ENCODE peak calls at places on chromosomes 13 and 19, in six cellular contexts. G is H9, K is K562, E is fibroblast of lung, N is PC-3, C is IMR-90. D is an unnamed sample.

GRCh38 chr19:45406165-45406956 is at the start of gene POLR1G:
- DNase-seq in G (peak; percentile 85), K (peak; percentile 91), E (peak; percentile 79), N (peak; percentile 73), C (peak; percentile 75), D (peak; percentile 88)

GRCh38 chr19:45087531-45087930 is 5.4 kb upstream of the PPP1R37 start:
- DNase-seq in G (no peak), K (no peak), E (no peak), N (no peak), C (no peak), D (no peak)

GRCh38 chr13:98910501-98910951 is 67.3 kb downstream of the DOCK9 start:
- DNase-seq in G (no peak), K (peak; percentile 8), E (peak; percentile 28), N (peak; percentile 75), C (peak; percentile 70), D (peak; percentile 83)

GRCh38 chr13:21470785-21471184 is 11.7 kb upstream of the ZDHHC20 start:
- DNase-seq in G (no peak), K (no peak), E (no peak), N (no peak), C (no peak), D (no peak)

GRCh38 chr13:26584713-26585112 is 27.2 kb downstream of the WASF3 start:
- DNase-seq in G (no peak), K (no peak), E (peak; percentile 62), N (peak; percentile 18), C (peak; percentile 85), D (peak; percentile 88)

GRCh38 chr19:52991484-52991883 is 22.2 kb upstream of the ERVV-1 start:
- DNase-seq in G (no peak), K (no peak), E (peak; percentile 52), N (peak; percentile 98), C (peak; percentile 37), D (peak; percentile 86)

GRCh38 chr13:85508683-85509329 is 290.4 kb downstream of the SLITRK6 start:
- DNase-seq in G (peak; percentile 59), K (no peak), E (peak; percentile 32), N (no peak), C (no peak), D (no peak)

GRCh38 chr13:49791214-49791752 is 1.2 kb downstream of the KPNA3 start:
- DNase-seq in G (no peak), K (no peak), E (peak; percentile 63), N (peak; percentile 30), C (peak; percentile 35), D (peak; percentile 40)

GRCh38 chr19:6828698-6829633 is 56.5 kb downstream of the VAV1 start:
- DNase-seq in G (peak; percentile 97), K (peak; percentile 90), E (no peak), N (peak; percentile 81), C (no peak), D (peak; percentile 10)

GRCh38 chr13:99044764-99045163 is 66.9 kb upstream of the DOCK9 start:
- DNase-seq in G (no peak), K (no peak), E (no peak), N (no peak), C (no peak), D (no peak)

GRCh38 chr13:66519259-66519658 is 710.9 kb downstream of the PCDH9 start:
- DNase-seq in G (no peak), K (no peak), E (no peak), N (no peak), C (no peak), D (no peak)

GRCh38 chr19:13234518-13234917 is 84.3 kb downstream of the IER2 start:
- DNase-seq in G (peak; percentile 76), K (peak; percentile 92), E (peak; percentile 9), N (peak; percentile 71), C (no peak), D (peak; percentile 65)

GRCh38 chr19:28422791-28423650 is 789.9 kb downstream of the UQCRFS1 start:
- DNase-seq in G (no peak), K (no peak), E (no peak), N (no peak), C (no peak), D (no peak)
- H3K9ac ChIP-seq in G (no peak overlapping the region), K (no peak overlapping the region), E (no peak overlapping the region), N (no peak overlapping the region), C (no peak overlapping the region), D (no peak overlapping the region)

GRCh38 chr19:17860993-17861360 is 1.3 kb downstream of the RPL18A start:
- DNase-seq in G (no peak), K (no peak), E (no peak), N (no peak), C (peak; percentile 25), D (peak; percentile 43)
- H3K4me1 ChIP-seq in G (no peaks in the 10 kb centered on the region), K (peaks cover 43% of the 10 kb centered on the region), E (no peaks in the 10 kb centered on the region), N (peaks cover 24% of the 10 kb centered on the region), C (peaks cover 7% of the 10 kb centered on the region), D (peaks cover 14% of the 10 kb centered on the region)

GRCh38 chr19:15195381-15195964 is 5.3 kb downstream of the NOTCH3 start:
- DNase-seq in G (peak; percentile 85), K (no peak), E (peak; percentile 53), N (peak; percentile 82), C (peak; percentile 61), D (peak; percentile 95)
- H2AFZ ChIP-seq in G (no peak overlapping the region), K (no peak overlapping the region), E (no peak overlapping the region), N (peak overlapping the region; percentile 48), C (peak overlapping the region; percentile 85), D (peak overlapping the region; percentile 17)

GRCh38 chr19:18543814-18544475 is 572 bp upstream of the FKBP8 start:
- DNase-seq in G (peak; percentile 78), K (peak; percentile 97), E (peak; percentile 56), N (peak; percentile 87), C (peak; percentile 40), D (peak; percentile 90)
- H3K9ac ChIP-seq in G (no peak overlapping the region), K (peak overlapping the region; percentile 76), E (no peak overlapping the region), N (no peak overlapping the region), C (peak overlapping the region; percentile 76), D (peak overlapping the region; percentile 45)

GRCh38 chr19:39345956-39346355 is 3.7 kb downstream of the SAMD4B start:
- DNase-seq in G (no peak), K (no peak), E (no peak), N (no peak), C (no peak), D (no peak)
- H3K4me1 ChIP-seq in G (no peaks in the 10 kb centered on the region), K (peaks cover 36% of the 10 kb centered on the region), E (peaks cover 10% of the 10 kb centered on the region), N (peaks cover 8% of the 10 kb centered on the region), C (peaks cover 17% of the 10 kb centered on the region), D (peaks cover 48% of the 10 kb centered on the region)